ENCODE peak calls at places on chromosomes 12 and 14, in ten cellular contexts. One of them, this sample, is unnamed.
A peak's percentile ranks its signal among the peaks of the same experiment; 100 is the strongest.

GRCh38 chr14:52835122-52835903 is 43.9 kb upstream of the GNPNAT1 start:
- DNase-seq in CD8-positive, alpha-beta T cell: no peak
- DNase-seq in WTC11: no peak
- DNase-seq in fibroblast of pulmonary artery: peak; percentile 63
- DNase-seq in lung: peak; percentile 30
- DNase-seq in right atrium auricular region: no peak
- DNase-seq in epithelial cell of proximal tubule: no peak
- DNase-seq in prostate gland: no peak
- DNase-seq in kidney: no peak
- DNase-seq in AG10803: peak; percentile 45
- DNase-seq in this sample: no peak

GRCh38 chr12:106885026-106885425 is 70.7 kb upstream of the TMEM263 start:
- DNase-seq in CD8-positive, alpha-beta T cell: no peak
- DNase-seq in WTC11: no peak
- DNase-seq in fibroblast of pulmonary artery: no peak
- DNase-seq in lung: no peak
- DNase-seq in right atrium auricular region: no peak
- DNase-seq in epithelial cell of proximal tubule: no peak
- DNase-seq in prostate gland: no peak
- DNase-seq in kidney: no peak
- DNase-seq in AG10803: no peak
- DNase-seq in this sample: no peak

GRCh38 chr14:104817930-104818713 is 17.2 kb downstream of the ZBTB42 start:
- DNase-seq in CD8-positive, alpha-beta T cell: no peak
- DNase-seq in WTC11: peak; percentile 2
- DNase-seq in fibroblast of pulmonary artery: no peak
- DNase-seq in lung: no peak
- DNase-seq in right atrium auricular region: no peak
- DNase-seq in epithelial cell of proximal tubule: no peak
- DNase-seq in prostate gland: no peak
- DNase-seq in kidney: no peak
- DNase-seq in AG10803: no peak
- DNase-seq in this sample: no peak

GRCh38 chr14:101134161-101134631 is 230.7 kb upstream of the RTL1 start:
- DNase-seq in CD8-positive, alpha-beta T cell: no peak
- DNase-seq in WTC11: no peak
- DNase-seq in fibroblast of pulmonary artery: no peak
- DNase-seq in lung: peak; percentile 24
- DNase-seq in right atrium auricular region: no peak
- DNase-seq in epithelial cell of proximal tubule: no peak
- DNase-seq in prostate gland: peak; percentile 1
- DNase-seq in kidney: no peak
- DNase-seq in AG10803: no peak
- DNase-seq in this sample: no peak

GRCh38 chr12:104354167-104354867 is 50.8 kb downstream of the EID3 start:
- DNase-seq in CD8-positive, alpha-beta T cell: no peak
- DNase-seq in WTC11: no peak
- DNase-seq in fibroblast of pulmonary artery: no peak
- DNase-seq in lung: no peak
- DNase-seq in right atrium auricular region: peak; percentile 40
- DNase-seq in epithelial cell of proximal tubule: no peak
- DNase-seq in prostate gland: no peak
- DNase-seq in kidney: no peak
- DNase-seq in AG10803: no peak
- DNase-seq in this sample: no peak

GRCh38 chr12:92535961-92536360 is 166.8 kb upstream of the PLEKHG7 start:
- DNase-seq in CD8-positive, alpha-beta T cell: no peak
- DNase-seq in WTC11: no peak
- DNase-seq in fibroblast of pulmonary artery: no peak
- DNase-seq in lung: no peak
- DNase-seq in right atrium auricular region: no peak
- DNase-seq in epithelial cell of proximal tubule: no peak
- DNase-seq in prostate gland: no peak
- DNase-seq in kidney: no peak
- DNase-seq in AG10803: no peak
- DNase-seq in this sample: no peak

GRCh38 chr14:52355526-52355925 is 41.4 kb downstream of the PTGER2 start:
- DNase-seq in CD8-positive, alpha-beta T cell: no peak
- DNase-seq in WTC11: no peak
- DNase-seq in fibroblast of pulmonary artery: no peak
- DNase-seq in lung: no peak
- DNase-seq in right atrium auricular region: no peak
- DNase-seq in epithelial cell of proximal tubule: no peak
- DNase-seq in prostate gland: no peak
- DNase-seq in kidney: no peak
- DNase-seq in AG10803: no peak
- DNase-seq in this sample: no peak

GRCh38 chr14:100706200-100706599 is 20.5 kb upstream of the DLK1 start:
- DNase-seq in CD8-positive, alpha-beta T cell: no peak
- DNase-seq in WTC11: no peak
- DNase-seq in fibroblast of pulmonary artery: no peak
- DNase-seq in lung: no peak
- DNase-seq in right atrium auricular region: no peak
- DNase-seq in epithelial cell of proximal tubule: no peak
- DNase-seq in prostate gland: no peak
- DNase-seq in kidney: no peak
- DNase-seq in AG10803: no peak
- DNase-seq in this sample: no peak

GRCh38 chr12:67222302-67222701 is 46.9 kb upstream of the CAND1 start:
- DNase-seq in CD8-positive, alpha-beta T cell: no peak
- DNase-seq in WTC11: no peak
- DNase-seq in fibroblast of pulmonary artery: peak; percentile 14
- DNase-seq in lung: no peak
- DNase-seq in right atrium auricular region: no peak
- DNase-seq in epithelial cell of proximal tubule: no peak
- DNase-seq in prostate gland: no peak
- DNase-seq in kidney: no peak
- DNase-seq in AG10803: peak; percentile 6
- DNase-seq in this sample: no peak

GRCh38 chr14:103538291-103539055 is 9.5 kb downstream of the TRMT61A start:
- DNase-seq in CD8-positive, alpha-beta T cell: no peak
- DNase-seq in WTC11: no peak
- DNase-seq in fibroblast of pulmonary artery: no peak
- DNase-seq in lung: no peak
- DNase-seq in right atrium auricular region: no peak
- DNase-seq in epithelial cell of proximal tubule: no peak
- DNase-seq in prostate gland: no peak
- DNase-seq in kidney: peak; percentile 83
- DNase-seq in AG10803: no peak
- DNase-seq in this sample: peak; percentile 33

GRCh38 chr14:103819503-103820307 is 27.7 kb downstream of the PPP1R13B start:
- DNase-seq in CD8-positive, alpha-beta T cell: no peak
- DNase-seq in WTC11: peak; percentile 62
- DNase-seq in fibroblast of pulmonary artery: peak; percentile 48
- DNase-seq in lung: peak; percentile 57
- DNase-seq in right atrium auricular region: no peak
- DNase-seq in epithelial cell of proximal tubule: no peak
- DNase-seq in prostate gland: peak; percentile 19
- DNase-seq in kidney: no peak
- DNase-seq in AG10803: peak; percentile 20
- DNase-seq in this sample: peak; percentile 46

GRCh38 chr14:42027271-42027670 is 420.6 kb downstream of the LRFN5 start:
- DNase-seq in CD8-positive, alpha-beta T cell: no peak
- DNase-seq in WTC11: no peak
- DNase-seq in fibroblast of pulmonary artery: no peak
- DNase-seq in lung: no peak
- DNase-seq in right atrium auricular region: no peak
- DNase-seq in epithelial cell of proximal tubule: no peak
- DNase-seq in prostate gland: no peak
- DNase-seq in kidney: no peak
- DNase-seq in AG10803: no peak
- DNase-seq in this sample: no peak

GRCh38 chr12:31206038-31206670 is 119.8 kb downstream of the SINHCAF start:
- DNase-seq in CD8-positive, alpha-beta T cell: no peak
- DNase-seq in WTC11: no peak
- DNase-seq in fibroblast of pulmonary artery: peak; percentile 97
- DNase-seq in lung: no peak
- DNase-seq in right atrium auricular region: no peak
- DNase-seq in epithelial cell of proximal tubule: peak; percentile 25
- DNase-seq in prostate gland: no peak
- DNase-seq in kidney: no peak
- DNase-seq in AG10803: peak; percentile 63
- DNase-seq in this sample: no peak

GRCh38 chr12:76329606-76330005 is 18.6 kb downstream of the BBS10 start:
- DNase-seq in CD8-positive, alpha-beta T cell: no peak
- DNase-seq in WTC11: no peak
- DNase-seq in fibroblast of pulmonary artery: no peak
- DNase-seq in lung: no peak
- DNase-seq in right atrium auricular region: no peak
- DNase-seq in epithelial cell of proximal tubule: no peak
- DNase-seq in prostate gland: no peak
- DNase-seq in kidney: no peak
- DNase-seq in AG10803: no peak
- DNase-seq in this sample: no peak

GRCh38 chr12:89073027-89073398 is 279.3 kb downstream of the DUSP6 start:
- DNase-seq in CD8-positive, alpha-beta T cell: no peak
- DNase-seq in WTC11: no peak
- DNase-seq in fibroblast of pulmonary artery: peak; percentile 53
- DNase-seq in lung: no peak
- DNase-seq in right atrium auricular region: no peak
- DNase-seq in epithelial cell of proximal tubule: peak; percentile 99
- DNase-seq in prostate gland: no peak
- DNase-seq in kidney: no peak
- DNase-seq in AG10803: peak; percentile 65
- DNase-seq in this sample: no peak

GRCh38 chr12:132824053-132824452 is 4.6 kb downstream of the GOLGA3 start:
- DNase-seq in CD8-positive, alpha-beta T cell: no peak
- DNase-seq in WTC11: no peak
- DNase-seq in fibroblast of pulmonary artery: no peak
- DNase-seq in lung: no peak
- DNase-seq in right atrium auricular region: no peak
- DNase-seq in epithelial cell of proximal tubule: no peak
- DNase-seq in prostate gland: no peak
- DNase-seq in kidney: no peak
- DNase-seq in AG10803: no peak
- DNase-seq in this sample: no peak

GRCh38 chr14:105093426-105094192 is 28.4 kb upstream of the GPR132 start:
- DNase-seq in CD8-positive, alpha-beta T cell: no peak
- DNase-seq in WTC11: peak; percentile 94
- DNase-seq in fibroblast of pulmonary artery: peak; percentile 75
- DNase-seq in lung: peak; percentile 81
- DNase-seq in right atrium auricular region: no peak
- DNase-seq in epithelial cell of proximal tubule: no peak
- DNase-seq in prostate gland: peak; percentile 83
- DNase-seq in kidney: peak; percentile 96
- DNase-seq in AG10803: peak; percentile 65
- DNase-seq in this sample: peak; percentile 82

GRCh38 chr12:107163413-107163812 is 70.1 kb upstream of the CRY1 start:
- DNase-seq in CD8-positive, alpha-beta T cell: no peak
- DNase-seq in WTC11: no peak
- DNase-seq in fibroblast of pulmonary artery: no peak
- DNase-seq in lung: no peak
- DNase-seq in right atrium auricular region: no peak
- DNase-seq in epithelial cell of proximal tubule: no peak
- DNase-seq in prostate gland: no peak
- DNase-seq in kidney: no peak
- DNase-seq in AG10803: no peak
- DNase-seq in this sample: no peak

GRCh38 chr12:13523926-13524325 is 327.4 kb downstream of the EMP1 start:
- DNase-seq in CD8-positive, alpha-beta T cell: no peak
- DNase-seq in WTC11: no peak
- DNase-seq in fibroblast of pulmonary artery: no peak
- DNase-seq in lung: no peak
- DNase-seq in right atrium auricular region: no peak
- DNase-seq in epithelial cell of proximal tubule: no peak
- DNase-seq in prostate gland: no peak
- DNase-seq in kidney: no peak
- DNase-seq in AG10803: no peak
- DNase-seq in this sample: no peak

GRCh38 chr12:109625131-109625559 is 51.6 kb downstream of the MVK start:
- DNase-seq in CD8-positive, alpha-beta T cell: no peak
- DNase-seq in WTC11: no peak
- DNase-seq in fibroblast of pulmonary artery: peak; percentile 13
- DNase-seq in lung: no peak
- DNase-seq in right atrium auricular region: no peak
- DNase-seq in epithelial cell of proximal tubule: no peak
- DNase-seq in prostate gland: no peak
- DNase-seq in kidney: no peak
- DNase-seq in AG10803: peak; percentile 60
- DNase-seq in this sample: no peak
- TF ChIP-seq CTCF in CD8-positive, alpha-beta T cell: no peak
- TF ChIP-seq CTCF in WTC11: no peak
- TF ChIP-seq CTCF in fibroblast of pulmonary artery: no peak
- TF ChIP-seq CTCF in lung: no peak
- TF ChIP-seq CTCF in right atrium auricular region: no peak
- TF ChIP-seq CTCF in epithelial cell of proximal tubule: peak; percentile 10
- TF ChIP-seq CTCF in prostate gland: no peak
- TF ChIP-seq CTCF in kidney: no peak
- TF ChIP-seq CTCF in AG10803: peak; percentile 40
- TF ChIP-seq CTCF in this sample: no peak

GRCh38 chr12:72346331-72346944 is 74.3 kb downstream of the TRHDE start:
- DNase-seq in CD8-positive, alpha-beta T cell: no peak
- DNase-seq in WTC11: peak; percentile 72
- DNase-seq in fibroblast of pulmonary artery: peak; percentile 81
- DNase-seq in lung: peak; percentile 59
- DNase-seq in right atrium auricular region: no peak
- DNase-seq in epithelial cell of proximal tubule: peak; percentile 45
- DNase-seq in prostate gland: peak; percentile 55
- DNase-seq in kidney: no peak
- DNase-seq in AG10803: peak; percentile 61
- DNase-seq in this sample: peak; percentile 65
- TF ChIP-seq CTCF in CD8-positive, alpha-beta T cell: no peak
- TF ChIP-seq CTCF in WTC11: peak; percentile 67
- TF ChIP-seq CTCF in fibroblast of pulmonary artery: peak; percentile 57
- TF ChIP-seq CTCF in lung: no peak
- TF ChIP-seq CTCF in right atrium auricular region: no peak
- TF ChIP-seq CTCF in epithelial cell of proximal tubule: peak; percentile 75
- TF ChIP-seq CTCF in prostate gland: no peak
- TF ChIP-seq CTCF in kidney: peak; percentile 52
- TF ChIP-seq CTCF in AG10803: peak; percentile 55
- TF ChIP-seq CTCF in this sample: peak; percentile 83

DNA sequence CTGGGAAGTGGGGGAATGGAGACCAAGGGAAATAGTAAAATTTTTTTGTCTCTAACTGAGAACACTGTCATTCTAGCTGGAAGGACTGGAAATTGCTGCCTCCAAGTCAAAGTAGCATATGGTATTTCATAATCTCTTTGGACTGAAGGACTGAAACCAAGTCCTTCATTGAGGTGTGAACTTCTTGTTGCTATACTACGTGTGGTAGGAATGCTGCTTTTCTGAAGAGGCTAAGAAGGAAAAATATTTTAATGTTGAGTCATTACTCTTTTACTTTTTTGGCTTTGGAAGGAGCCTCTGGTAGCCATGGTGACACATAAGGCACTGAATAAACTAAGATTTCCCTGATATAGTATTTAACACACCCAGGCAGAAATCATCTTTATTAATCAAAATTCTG is 465.4 kb downstream of the NPAS3 start:
- DNase-seq in CD8-positive, alpha-beta T cell: no peak
- DNase-seq in WTC11: no peak
- DNase-seq in fibroblast of pulmonary artery: peak; percentile 89
- DNase-seq in lung: no peak
- DNase-seq in right atrium auricular region: no peak
- DNase-seq in epithelial cell of proximal tubule: peak; percentile 16
- DNase-seq in prostate gland: no peak
- DNase-seq in kidney: no peak
- DNase-seq in AG10803: peak; percentile 98
- DNase-seq in this sample: no peak
- TF ChIP-seq CTCF in CD8-positive, alpha-beta T cell: no peak
- TF ChIP-seq CTCF in WTC11: no peak
- TF ChIP-seq CTCF in fibroblast of pulmonary artery: peak; percentile 15
- TF ChIP-seq CTCF in lung: no peak
- TF ChIP-seq CTCF in right atrium auricular region: no peak
- TF ChIP-seq CTCF in epithelial cell of proximal tubule: no peak
- TF ChIP-seq CTCF in prostate gland: no peak
- TF ChIP-seq CTCF in kidney: no peak
- TF ChIP-seq CTCF in AG10803: peak; percentile 48
- TF ChIP-seq CTCF in this sample: no peak

GRCh38 chr14:29710015-29710414 is 217.6 kb downstream of the PRKD1 start:
- DNase-seq in CD8-positive, alpha-beta T cell: no peak
- DNase-seq in WTC11: no peak
- DNase-seq in fibroblast of pulmonary artery: peak; percentile 31
- DNase-seq in lung: no peak
- DNase-seq in right atrium auricular region: no peak
- DNase-seq in epithelial cell of proximal tubule: no peak
- DNase-seq in prostate gland: no peak
- DNase-seq in kidney: no peak
- DNase-seq in AG10803: peak; percentile 3
- DNase-seq in this sample: no peak
- TF ChIP-seq CTCF in CD8-positive, alpha-beta T cell: no peak
- TF ChIP-seq CTCF in WTC11: no peak
- TF ChIP-seq CTCF in fibroblast of pulmonary artery: peak; percentile 45
- TF ChIP-seq CTCF in lung: no peak
- TF ChIP-seq CTCF in right atrium auricular region: no peak
- TF ChIP-seq CTCF in epithelial cell of proximal tubule: peak; percentile 51
- TF ChIP-seq CTCF in prostate gland: no peak
- TF ChIP-seq CTCF in kidney: no peak
- TF ChIP-seq CTCF in AG10803: peak; percentile 36
- TF ChIP-seq CTCF in this sample: no peak

This sample was measured in glutamatergic neuron.